ENCODE peak calls at places on chromosomes 1 and 21, in ten cellular contexts. S is AG04449, Z is OCI-LY7, N is BJ, G is tibial artery, I is upper lobe of left lung, R is tibial nerve, Y is B cell, U is choroid plexus epithelial cell, H is stomach. M is an unnamed sample.

GRCh38 chr1:27606708-27607238 is 2.8 kb upstream of the AHDC1 start:
- DNase-seq in S (no peak), Z (no peak), N (no peak), G (no peak), I (no peak), R (no peak), Y (no peak), U (peak), H (no peak), M (no peak)

GRCh38 chr1:8384088-8384487 is 66.2 kb downstream of the SLC45A1 start:
- DNase-seq in S (no peak), Z (no peak), N (no peak), G (no peak), I (no peak), R (no peak), Y (no peak), U (peak), H (no peak), M (no peak)

GRCh38 chr21:18741954-18742353 is 338.4 kb upstream of the TMPRSS15 start:
- DNase-seq in S (no peak), Z (no peak), N (no peak), G (no peak), I (no peak), R (no peak), Y (no peak), U (no peak), H (no peak), M (no peak)

GRCh38 chr1:230140221-230141001 is 73.4 kb downstream of the GALNT2 start:
- DNase-seq in S (no peak), Z (no peak), N (no peak), G (peak), I (no peak), R (peak), Y (no peak), U (peak), H (no peak), M (no peak)

GRCh38 chr1:151898519-151898991 is 10.8 kb downstream of the THEM4 start:
- DNase-seq in S (no peak), Z (no peak), N (no peak), G (no peak), I (no peak), R (no peak), Y (no peak), U (no peak), H (peak), M (no peak)

GRCh38 chr1:218371927-218372672 is 27.0 kb downstream of the TGFB2 start:
- DNase-seq in S (no peak), Z (no peak), N (peak), G (no peak), I (no peak), R (peak), Y (no peak), U (peak), H (no peak), M (no peak)

GRCh38 chr1:30381266-30381665 is 342.1 kb downstream of the MATN1 start:
- DNase-seq in S (no peak), Z (no peak), N (no peak), G (no peak), I (no peak), R (no peak), Y (peak), U (no peak), H (no peak), M (no peak)

GRCh38 chr1:218439541-218440295 is 94.6 kb downstream of the TGFB2 start:
- DNase-seq in S (no peak), Z (no peak), N (no peak), G (peak), I (no peak), R (no peak), Y (no peak), U (peak), H (no peak), M (no peak)

GRCh38 chr1:189787201-189787600 is 690.5 kb downstream of the BRINP3 start:
- DNase-seq in S (no peak), Z (no peak), N (no peak), G (no peak), I (no peak), R (no peak), Y (no peak), U (peak), H (no peak), M (no peak)

GRCh38 chr21:46418265-46418946 is 40.3 kb upstream of the DIP2A start:
- DNase-seq in S (no peak), Z (no peak), N (no peak), G (no peak), I (no peak), R (no peak), Y (no peak), U (no peak), H (no peak), M (no peak)

GRCh38 chr1:70143052-70143659 is 62.2 kb downstream of the LRRC40 start:
- DNase-seq in S (peak), Z (no peak), N (no peak), G (no peak), I (no peak), R (no peak), Y (no peak), U (peak), H (no peak), M (no peak)

GRCh38 chr1:202247837-202248795 is 54.5 kb downstream of the LGR6 start:
- DNase-seq in S (no peak), Z (peak), N (no peak), G (no peak), I (peak), R (no peak), Y (no peak), U (no peak), H (no peak), M (no peak)

GRCh38 chr1:1630191-1630964 is 1.6 kb upstream of the MMP23B start:
- DNase-seq in S (no peak), Z (peak), N (no peak), G (peak), I (peak), R (peak), Y (peak), U (peak), H (peak), M (peak)

GRCh38 chr1:9610548-9610947 is 21.8 kb downstream of the TMEM201 start:
- DNase-seq in S (no peak), Z (no peak), N (no peak), G (no peak), I (peak), R (no peak), Y (no peak), U (no peak), H (no peak), M (no peak)

GRCh38 chr1:7440154-7440553 is 330.9 kb upstream of the VAMP3 start:
- DNase-seq in S (no peak), Z (no peak), N (no peak), G (no peak), I (no peak), R (no peak), Y (no peak), U (no peak), H (no peak), M (no peak)

GRCh38 chr1:226002667-226003501 is 3.7 kb upstream of the SDE2 start:
- DNase-seq in S (no peak), Z (no peak), N (no peak), G (peak), I (no peak), R (peak), Y (no peak), U (peak), H (peak), M (no peak)

GRCh38 chr1:198275598-198275997 is 118.8 kb downstream of the NEK7 start:
- DNase-seq in S (no peak), Z (no peak), N (no peak), G (no peak), I (no peak), R (no peak), Y (no peak), U (no peak), H (no peak), M (no peak)
- TF ChIP-seq CTCF in S (no peak), Z (peak), N (no peak), G (no peak), I (no peak), R (no peak), Y (no peak), U (no peak), H (no peak), M (no peak)

GRCh38 chr1:111222308-111223125 is 5.0 kb upstream of the CHI3L2 start:
- DNase-seq in S (no peak), Z (peak), N (no peak), G (peak), I (no peak), R (peak), Y (peak), U (peak), H (peak), M (peak)

GRCh38 chr1:111225091-111225490 is 2.4 kb upstream of the CHI3L2 start:
- DNase-seq in S (no peak), Z (no peak), N (no peak), G (no peak), I (no peak), R (no peak), Y (no peak), U (no peak), H (no peak), M (no peak)

GRCh38 chr1:111221276-111221632 is 6.3 kb upstream of the CHI3L2 start:
- DNase-seq in S (no peak), Z (no peak), N (no peak), G (no peak), I (no peak), R (no peak), Y (no peak), U (no peak), H (no peak), M (no peak)

GRCh38 chr1:111221633-111222286 is 5.8 kb upstream of the CHI3L2 start:
- DNase-seq in S (no peak), Z (peak), N (no peak), G (no peak), I (no peak), R (no peak), Y (peak), U (peak), H (no peak), M (peak)

DNA sequence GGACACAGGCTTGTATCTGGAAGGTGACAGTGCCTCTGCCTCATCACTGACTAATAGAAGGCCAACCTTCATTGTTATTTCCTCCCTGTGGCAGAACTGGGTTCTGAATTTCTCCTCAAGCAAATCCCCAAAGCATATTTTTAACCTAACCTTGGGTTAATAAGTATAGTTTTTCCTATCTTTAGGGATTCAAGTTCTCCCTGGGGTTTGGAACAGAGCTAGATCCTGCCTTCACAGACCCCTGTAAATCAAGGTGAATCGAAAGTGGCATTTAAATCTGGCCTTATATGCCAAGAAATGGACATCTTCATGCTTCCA is 4.4 kb upstream of the CHI3L2 start:
- DNase-seq in S (no peak), Z (no peak), N (no peak), G (no peak), I (no peak), R (no peak), Y (no peak), U (no peak), H (no peak), M (no peak)
- TF ChIP-seq CTCF in S (no peak), Z (peak), N (no peak), G (no peak), I (no peak), R (no peak), Y (no peak), U (no peak), H (no peak), M (no peak)

GRCh38 chr1:221509575-221510360 is 232.1 kb downstream of the DUSP10 start:
- DNase-seq in S (no peak), Z (no peak), N (no peak), G (no peak), I (no peak), R (no peak), Y (no peak), U (peak), H (no peak), M (no peak)
- TF ChIP-seq CTCF in S (no peak), Z (no peak), N (no peak), G (no peak), I (no peak), R (no peak), Y (no peak), U (no peak), H (no peak), M (no peak)

GRCh38 chr1:206867261-206867660 is 1.8 kb downstream of the IL20 start:
- DNase-seq in S (no peak), Z (no peak), N (no peak), G (no peak), I (no peak), R (no peak), Y (no peak), U (no peak), H (no peak), M (no peak)
- TF ChIP-seq CTCF in S (no peak), Z (no peak), N (no peak), G (no peak), I (no peak), R (no peak), Y (no peak), U (no peak), H (no peak), M (no peak)

GRCh38 chr1:93350875-93351274 is 5.2 kb downstream of the DR1 start:
- DNase-seq in S (no peak), Z (no peak), N (no peak), G (no peak), I (no peak), R (no peak), Y (no peak), U (no peak), H (no peak), M (no peak)
- TF ChIP-seq CTCF in S (no peak), Z (no peak), N (no peak), G (no peak), I (no peak), R (no peak), Y (no peak), U (no peak), H (no peak), M (no peak)